ENCODE peak calls at places on chromosomes 3 and 15, in eight cellular contexts. R, S, Q, U, B, T, Y and C are unnamed samples.
A peak's percentile ranks its signal among the peaks of the same experiment; 100 is the strongest.

GRCh38 chr15:22956257-22956979 is 23.8 kb downstream of the CYFIP1 start:
- DNase-seq in S (peak; percentile 66), Q (no peak), U (no peak), B (peak; percentile 61), R (no peak), Y (peak; percentile 25), T (no peak), C (no peak)

GRCh38 chr3:4548356-4548755 is 55.2 kb downstream of the ITPR1 start:
- DNase-seq in B (no peak), R (no peak), S (no peak), Y (no peak), U (no peak), T (no peak), Q (no peak), C (no peak)

GRCh38 chr3:35500641-35501353 is 138.5 kb upstream of the ARPP21 start:
- DNase-seq in S (no peak), T (no peak), Y (no peak), Q (no peak), R (no peak), B (no peak), U (no peak), C (no peak)

GRCh38 chr3:118488751-118489150 is 545.9 kb downstream of the IGSF11 start:
- DNase-seq in Q (no peak), B (no peak), T (no peak), Y (no peak), R (no peak), U (no peak), S (no peak), C (no peak)

GRCh38 chr3:52175416-52176187 is 21.4 kb upstream of the POC1A start:
- DNase-seq in B (no peak), Q (no peak), U (no peak), R (no peak), Y (no peak), T (no peak), S (no peak), C (no peak)

GRCh38 chr3:126760541-126760940 is 56.5 kb downstream of the CHCHD6 start:
- DNase-seq in R (no peak), Y (no peak), S (no peak), U (no peak), T (no peak), B (no peak), Q (no peak), C (no peak)

GRCh38 chr3:15606434-15606891 is 4.9 kb downstream of the BTD start:
- DNase-seq in R (no peak), B (no peak), U (no peak), Q (peak; percentile 40), S (no peak), Y (no peak), T (no peak), C (no peak)

GRCh38 chr15:23416349-23417276 is 30.4 kb downstream of the GOLGA6L2 start:
- DNase-seq in S (no peak), B (no peak), R (no peak), Q (no peak), U (no peak), T (peak; percentile 96), Y (no peak), C (no peak)

GRCh38 chr15:51319539-51319938 is 18.9 kb downstream of the CYP19A1 start:
- DNase-seq in B (no peak), U (no peak), Q (no peak), Y (no peak), T (no peak), S (no peak), R (no peak), C (no peak)

GRCh38 chr15:65326109-65326508 is 21.6 kb downstream of the RNU5B-1 start:
- DNase-seq in T (no peak), Y (peak; percentile 59), U (no peak), R (peak; percentile 6), B (no peak), Q (no peak), S (peak; percentile 47), C (peak; percentile 60)

GRCh38 chr3:15279671-15280402 is 52.5 kb downstream of the SH3BP5 start:
- DNase-seq in Q (no peak), R (no peak), Y (no peak), T (no peak), B (no peak), U (no peak), S (no peak), C (no peak)

GRCh38 chr3:48555949-48556795 is 431 bp downstream of the PFKFB4 start:
- DNase-seq in B (no peak), S (peak; percentile 25), T (no peak), Q (no peak), U (no peak), R (no peak), Y (no peak), C (no peak)

GRCh38 chr15:88057836-88058235 is 198.7 kb downstream of the NTRK3 start:
- DNase-seq in Y (no peak), T (no peak), U (no peak), B (no peak), Q (no peak), S (no peak), R (no peak), C (no peak)

GRCh38 chr3:50324351-50325144 is 2.0 kb upstream of the HYAL2 start:
- DNase-seq in S (peak; percentile 70), Y (peak; percentile 92), T (peak; percentile 47), R (peak; percentile 32), Q (peak; percentile 80), U (peak; percentile 49), B (peak; percentile 82), C (no peak)

DNA sequence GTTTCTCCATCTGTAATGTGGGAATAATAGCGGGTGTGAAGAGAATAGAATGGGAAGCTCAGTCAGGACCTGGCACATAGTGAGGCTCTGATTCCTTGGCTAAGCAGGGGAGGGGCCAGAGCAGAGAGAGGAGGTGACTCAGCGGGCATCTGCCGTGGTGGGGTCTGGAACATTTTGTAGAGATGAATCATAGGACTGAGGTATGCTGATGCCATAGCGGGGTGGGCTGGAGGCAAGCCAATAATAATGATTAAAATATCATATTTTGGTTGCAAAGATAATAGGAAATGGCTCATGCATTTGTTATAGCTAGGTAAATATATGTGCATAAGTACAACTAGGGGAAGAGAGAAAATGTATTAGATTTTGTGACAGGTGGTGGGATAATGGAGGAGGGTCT is 11.2 kb downstream of the TGM4 start:
- DNase-seq in R (peak; percentile 93), Q (peak; percentile 99), S (no peak), B (no peak), T (no peak), Y (no peak), U (no peak), C (no peak)
- H3K27ac ChIP-seq in R (peak overlapping the region; percentile 93), Q (peak overlapping the region; percentile 97), S (no peak overlapping the region), B (no peak overlapping the region), T (no peak overlapping the region), Y (no peak overlapping the region), U (no peak overlapping the region), C (no peak overlapping the region)

GRCh38 chr15:66772604-66772966 is 70.5 kb downstream of the SMAD6 start:
- DNase-seq in U (no peak), Y (no peak), S (no peak), R (no peak), Q (no peak), B (no peak), T (no peak), C (no peak)

GRCh38 chr15:66770518-66771350 is 68.7 kb downstream of the SMAD6 start:
- DNase-seq in B (no peak), U (no peak), Q (peak; percentile 64), R (no peak), S (no peak), T (no peak), Y (no peak), C (no peak)

GRCh38 chr15:66768984-66769383 is 66.9 kb downstream of the SMAD6 start:
- DNase-seq in Y (no peak), B (no peak), S (no peak), U (no peak), Q (no peak), T (no peak), R (no peak), C (no peak)

GRCh38 chr15:66772967-66773873 is 71.2 kb downstream of the SMAD6 start:
- DNase-seq in S (peak; percentile 60), T (no peak), R (no peak), B (no peak), Y (peak; percentile 74), Q (no peak), U (no peak), C (no peak)

DNA sequence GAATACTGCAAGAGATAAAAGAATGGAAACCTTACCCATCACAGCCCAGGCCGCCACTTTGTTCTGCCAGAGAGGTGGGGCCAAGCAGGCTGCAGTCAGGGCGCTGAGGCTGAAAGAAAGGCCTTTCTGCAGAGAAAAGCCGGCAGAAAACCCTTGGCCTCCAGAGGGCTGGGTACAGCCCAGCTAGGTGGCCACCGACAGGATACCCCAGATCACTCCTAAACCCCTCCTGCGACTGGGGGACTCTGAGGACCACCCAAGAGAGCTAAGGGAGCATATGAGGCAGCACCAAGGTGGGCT is 69.3 kb downstream of the SMAD6 start:
- DNase-seq in U (no peak), S (no peak), Y (peak; percentile 64), R (no peak), T (no peak), Q (no peak), B (no peak), C (no peak)
- H3K27ac ChIP-seq in U (no peak overlapping the region), S (no peak overlapping the region), Y (peak overlapping the region; percentile 94), R (no peak overlapping the region), T (no peak overlapping the region), Q (no peak overlapping the region), B (no peak overlapping the region), C (no peak overlapping the region)

GRCh38 chr15:34360298-34360697 is 6.7 kb downstream of the LPCAT4 start:
- DNase-seq in T (no peak), B (no peak), S (no peak), U (no peak), R (no peak), Q (peak; percentile 98), Y (peak; percentile 57), C (no peak)

GRCh38 chr15:34357653-34358052 is 9.3 kb downstream of the LPCAT4 start:
- DNase-seq in S (no peak), Q (no peak), B (no peak), T (no peak), R (no peak), Y (no peak), U (no peak), C (no peak)

GRCh38 chr15:34358948-34359347 is 8.0 kb downstream of the LPCAT4 start:
- DNase-seq in T (no peak), S (no peak), R (no peak), Y (no peak), U (no peak), Q (no peak), B (no peak), C (no peak)

GRCh38 chr15:34358367-34358766 is 8.6 kb downstream of the LPCAT4 start:
- DNase-seq in Y (no peak), Q (peak; percentile 44), T (no peak), S (no peak), B (no peak), R (no peak), U (no peak), C (no peak)

DNA sequence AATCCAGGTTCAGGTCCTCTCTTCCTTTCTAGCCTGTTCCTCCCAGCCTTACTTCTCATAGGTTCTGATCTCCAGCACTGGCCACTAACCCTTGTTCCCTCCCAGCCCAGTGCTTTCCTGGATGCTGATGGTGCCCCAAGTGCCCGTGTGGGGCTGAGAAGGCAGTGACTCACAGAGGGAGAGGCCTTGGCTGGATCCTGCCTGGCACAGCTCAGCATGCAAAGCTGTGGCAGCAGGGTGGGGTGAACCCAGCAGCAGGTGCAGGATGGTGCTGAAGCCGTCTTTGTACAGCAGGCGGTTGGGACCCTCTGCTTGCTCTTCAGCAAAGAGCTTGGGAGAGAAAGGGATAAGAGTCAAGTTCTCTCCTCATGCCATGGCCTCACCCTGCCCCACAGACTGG is 7.6 kb downstream of the LPCAT4 start:
- DNase-seq in B (no peak), R (no peak), T (no peak), Y (no peak), U (no peak), Q (peak; percentile 68), S (no peak), C (no peak)
- H3K27ac ChIP-seq in B (no peak overlapping the region), R (no peak overlapping the region), T (no peak overlapping the region), Y (no peak overlapping the region), U (no peak overlapping the region), Q (peak overlapping the region; percentile 49), S (no peak overlapping the region), C (no peak overlapping the region)

GRCh38 chr3:133994166-133994910 is 35.4 kb downstream of the SLCO2A1 start:
- DNase-seq in R (no peak), T (no peak), Q (no peak), U (no peak), S (no peak), Y (no peak), B (no peak), C (no peak)
- H3K27ac ChIP-seq in R (no peak overlapping the region), T (no peak overlapping the region), Q (no peak overlapping the region), U (no peak overlapping the region), S (no peak overlapping the region), Y (no peak overlapping the region), B (no peak overlapping the region), C (no peak overlapping the region)